ENCODE peak calls at places on chromosomes 11 and 22, in nine cellular contexts. U is neuronal stem cell; Z is mucosa of descending colon; S is CD4-positive, CD25-positive, alpha-beta regulatory T cell; Q is tibial nerve; K is mammary epithelial cell; P is hepatocyte; F is transverse colon; J is Caco-2. Y is an unnamed sample. For H3K36me3, the result is how much of the 10 kb centered on the place peaks cover.

GRCh38 chr22:40479887-40480538 is 109.6 kb downstream of the SGSM3 start:
- DNase-seq in U (no peak), Z (no peak), S (no peak), Q (no peak), K (peak), P (no peak), F (no peak), J (no peak), Y (no peak)

GRCh38 chr11:15258433-15259350 is 144.0 kb downstream of the INSC start:
- DNase-seq in U (no peak), Z (no peak), S (no peak), Q (no peak), K (peak), P (peak), F (no peak), J (no peak), Y (no peak)

GRCh38 chr11:2768471-2769408 is 68.9 kb upstream of the KCNQ1OT1 start:
- DNase-seq in U (no peak), Z (peak), S (no peak), Q (no peak), K (peak), P (peak), F (no peak), J (peak), Y (peak)

GRCh38 chr22:42683599-42684283 is 34.5 kb upstream of the CYB5R3 start:
- DNase-seq in U (no peak), Z (no peak), S (no peak), Q (no peak), K (no peak), P (peak), F (peak), J (no peak), Y (peak)

GRCh38 chr11:35077709-35078695 is 61.0 kb upstream of the CD44 start:
- DNase-seq in U (no peak), Z (no peak), S (peak), Q (no peak), K (peak), P (no peak), F (no peak), J (no peak), Y (peak)

GRCh38 chr22:48719978-48720661 is 1107.6 kb downstream of the BRD1 start:
- DNase-seq in U (no peak), Z (peak), S (no peak), Q (no peak), K (no peak), P (no peak), F (no peak), J (peak), Y (no peak)

GRCh38 chr11:86069408-86070086 is 663 bp upstream of the PICALM start:
- DNase-seq in U (no peak), Z (no peak), S (no peak), Q (peak), K (peak), P (peak), F (peak), J (peak), Y (peak)

GRCh38 chr11:43393765-43394355 is 35.1 kb downstream of the TTC17 start:
- DNase-seq in U (no peak), Z (no peak), S (no peak), Q (no peak), K (no peak), P (no peak), F (no peak), J (no peak), Y (peak)

GRCh38 chr11:31397239-31397834 is 27.7 kb downstream of the DNAJC24 start:
- DNase-seq in U (no peak), Z (no peak), S (no peak), Q (no peak), K (peak), P (peak), F (no peak), J (no peak), Y (no peak)

GRCh38 chr22:22786301-22787115 is 101.1 kb upstream of the IGLL5 start:
- DNase-seq in U (no peak), Z (no peak), S (no peak), Q (no peak), K (no peak), P (peak), F (no peak), J (peak), Y (no peak)

GRCh38 chr11:22337571-22338464 is at the start of gene SLC17A6:
- DNase-seq in U (peak), Z (no peak), S (no peak), Q (no peak), K (peak), P (peak), F (no peak), J (no peak), Y (peak)

GRCh38 chr11:66493124-66493523 is 12.9 kb downstream of the DPP3 start:
- DNase-seq in U (no peak), Z (no peak), S (no peak), Q (no peak), K (no peak), P (no peak), F (no peak), J (no peak), Y (no peak)

GRCh38 chr11:66488957-66489356 is 8.7 kb downstream of the DPP3 start:
- DNase-seq in U (no peak), Z (no peak), S (no peak), Q (no peak), K (no peak), P (no peak), F (no peak), J (no peak), Y (no peak)

GRCh38 chr11:66491315-66491935 is 11.2 kb downstream of the DPP3 start:
- DNase-seq in U (no peak), Z (no peak), S (no peak), Q (no peak), K (no peak), P (no peak), F (no peak), J (no peak), Y (no peak)

GRCh38 chr11:66492161-66492865 is 12.1 kb downstream of the DPP3 start:
- DNase-seq in U (no peak), Z (no peak), S (no peak), Q (no peak), K (no peak), P (no peak), F (no peak), J (no peak), Y (no peak)

DNA sequence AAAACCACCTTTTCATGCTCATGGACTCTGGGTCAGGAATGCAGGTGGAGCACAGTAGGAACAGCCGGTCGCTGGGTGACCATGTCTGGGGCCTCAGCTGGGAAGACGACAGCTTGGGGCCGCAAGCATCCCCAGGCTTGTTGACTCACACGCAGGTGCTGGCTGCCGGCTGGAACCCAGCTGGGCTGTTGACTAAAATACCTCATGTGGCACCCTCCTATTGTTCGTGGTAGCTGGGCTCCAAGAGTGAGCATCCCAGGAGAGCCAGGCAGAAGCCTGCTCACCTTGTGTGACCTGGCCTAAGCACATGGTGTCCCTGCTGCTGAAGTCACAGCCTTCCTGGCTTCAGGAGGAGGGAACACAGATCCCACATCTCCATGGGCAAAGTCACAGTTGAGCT is 9.4 kb downstream of the DPP3 start:
- DNase-seq in U (no peak), Z (no peak), S (no peak), Q (no peak), K (no peak), P (no peak), F (no peak), J (no peak), Y (no peak)
- H3K36me3 ChIP-seq in U (half or more), Z (under half), S (half or more), Q (half or more), K (under half), P (under half), F (under half), J (under half), Y (under half)

GRCh38 chr11:27141576-27141975 is 101.0 kb downstream of the BBOX1 start:
- DNase-seq in U (no peak), Z (no peak), S (no peak), Q (no peak), K (no peak), P (no peak), F (no peak), J (no peak), Y (no peak)
- H3K4me3 ChIP-seq in U (no peak), Z (no peak), S (no peak), Q (no peak), K (no peak), P (no peak), F (no peak), J (no peak), Y (no peak)

DNA sequence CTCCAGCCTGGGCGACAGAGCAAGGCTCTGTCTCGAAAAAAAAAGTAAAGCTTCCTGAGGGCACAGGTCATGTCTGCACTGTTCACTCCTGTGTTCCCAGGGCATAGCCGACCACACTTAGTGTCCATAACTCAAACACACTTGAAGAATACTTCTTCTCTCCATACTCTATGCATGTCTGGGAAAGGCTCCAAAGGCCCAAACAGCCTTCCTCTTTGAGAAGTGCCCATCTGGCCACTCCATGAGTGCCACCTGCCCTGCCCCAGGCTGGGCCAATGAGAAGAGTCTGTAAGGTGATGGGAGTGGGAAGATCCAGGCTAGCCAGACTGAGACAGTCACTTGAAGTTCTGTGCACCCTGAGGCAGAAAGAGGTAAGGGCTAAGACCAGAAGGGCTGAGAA is 24.7 kb downstream of the DGCR2 start:
- DNase-seq in U (no peak), Z (no peak), S (no peak), Q (no peak), K (no peak), P (no peak), F (no peak), J (no peak), Y (no peak)
- H3K36me3 ChIP-seq in U (under half), Z (under half), S (under half), Q (under half), K (under half), P (under half), F (under half), J (under half), Y (under half)

DNA sequence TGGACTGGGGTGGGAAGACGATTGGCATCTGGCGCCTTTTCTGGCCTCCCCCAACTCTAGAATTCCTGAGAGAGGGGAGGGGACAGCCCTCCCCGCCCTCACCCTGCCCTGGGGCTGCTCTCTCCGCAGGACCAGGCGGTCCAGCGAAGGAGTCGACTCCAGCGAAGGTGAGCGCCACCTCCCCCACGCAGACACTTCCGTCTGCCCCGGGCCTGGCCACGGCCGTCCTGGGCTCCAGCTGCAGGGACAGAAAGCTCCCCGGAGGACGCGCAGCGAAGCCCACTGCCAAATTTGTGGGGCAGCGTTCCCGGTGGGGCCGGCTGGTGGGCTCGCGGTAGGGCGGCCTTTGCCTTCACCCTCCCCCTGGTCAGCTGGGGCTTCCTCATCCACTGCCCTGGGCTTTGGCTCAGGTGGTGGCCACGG is 670 bp downstream of the SSH3 start:
- DNase-seq in U (no peak), Z (peak), S (peak), Q (no peak), K (peak), P (peak), F (peak), J (peak), Y (no peak)
- H3K4me3 ChIP-seq in U (no peak), Z (peak), S (no peak), Q (peak), K (peak), P (peak), F (peak), J (peak), Y (peak)

DNA sequence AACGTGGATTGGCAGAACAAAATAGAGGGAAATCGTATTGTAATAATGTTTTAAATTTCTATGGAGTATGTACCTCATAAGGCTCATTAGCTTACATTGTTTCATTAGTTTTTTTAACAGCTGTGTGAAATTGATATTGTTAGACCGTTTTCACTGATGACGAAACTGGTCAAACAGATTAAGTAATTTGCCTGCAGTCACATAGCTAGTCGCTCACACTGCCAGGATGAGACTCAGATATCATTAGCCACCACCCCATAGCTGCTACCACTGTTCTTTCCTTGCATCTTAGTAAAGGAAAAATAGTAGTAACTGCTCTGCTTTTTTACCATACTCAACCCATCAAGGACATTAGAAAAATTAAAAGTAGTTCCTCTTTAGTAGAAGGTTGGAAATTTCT is 64.0 kb downstream of the DKK3 start:
- DNase-seq in U (no peak), Z (no peak), S (no peak), Q (no peak), K (no peak), P (no peak), F (no peak), J (no peak), Y (no peak)
- H3K36me3 ChIP-seq in U (half or more), Z (under half), S (half or more), Q (half or more), K (under half), P (under half), F (under half), J (under half), Y (half or more)

GRCh38 chr11:119092880-119093665 is 8.4 kb downstream of the HMBS start:
- DNase-seq in U (no peak), Z (no peak), S (no peak), Q (no peak), K (no peak), P (no peak), F (no peak), J (no peak), Y (peak)
- H3K4me3 ChIP-seq in U (peak), Z (no peak), S (peak), Q (no peak), K (peak), P (peak), F (no peak), J (peak), Y (peak)

GRCh38 chr22:37923927-37924326 is 17.8 kb downstream of the MICALL1 start:
- DNase-seq in U (no peak), Z (no peak), S (no peak), Q (no peak), K (no peak), P (no peak), F (no peak), J (no peak), Y (no peak)

GRCh38 chr22:37918580-37919274 is 12.6 kb downstream of the MICALL1 start:
- DNase-seq in U (no peak), Z (no peak), S (no peak), Q (no peak), K (no peak), P (no peak), F (no peak), J (no peak), Y (no peak)

GRCh38 chr22:37922177-37922576 is 16.1 kb downstream of the MICALL1 start:
- DNase-seq in U (no peak), Z (no peak), S (no peak), Q (no peak), K (no peak), P (no peak), F (no peak), J (no peak), Y (no peak)

GRCh38 chr22:37918149-37918548 is 12.1 kb downstream of the MICALL1 start:
- DNase-seq in U (no peak), Z (no peak), S (no peak), Q (no peak), K (no peak), P (no peak), F (no peak), J (no peak), Y (no peak)

DNA sequence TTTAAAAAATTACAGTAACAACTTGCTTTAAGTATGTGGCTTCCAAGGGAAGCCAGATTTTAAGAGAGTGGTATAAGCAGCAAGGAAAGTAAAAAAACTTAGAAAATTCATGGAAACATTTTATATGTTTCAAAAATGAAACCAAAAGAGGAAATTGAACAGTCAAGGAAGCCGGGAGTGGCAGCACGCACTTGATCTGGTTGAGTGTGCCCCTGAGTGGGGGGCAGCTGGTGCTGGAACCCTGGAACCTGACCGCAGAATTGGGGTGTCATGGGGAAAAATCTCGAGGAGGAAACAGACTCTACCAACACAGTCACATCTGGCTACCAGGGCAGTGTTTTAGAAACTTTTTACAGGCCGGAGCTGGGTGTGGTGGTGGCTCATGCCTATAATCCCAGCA is 14.0 kb downstream of the MICALL1 start:
- DNase-seq in U (no peak), Z (no peak), S (no peak), Q (no peak), K (no peak), P (no peak), F (no peak), J (no peak), Y (no peak)
- H3K36me3 ChIP-seq in U (half or more), Z (under half), S (under half), Q (half or more), K (half or more), P (under half), F (under half), J (under half), Y (under half)

GRCh38 chr22:50260434-50260800 is 1.1 kb downstream of the MAPK12 start:
- DNase-seq in U (no peak), Z (no peak), S (no peak), Q (no peak), K (no peak), P (no peak), F (no peak), J (no peak), Y (peak)
- H3K4me3 ChIP-seq in U (peak), Z (no peak), S (no peak), Q (peak), K (peak), P (peak), F (no peak), J (peak), Y (peak)

GRCh38 chr11:75272391-75272790 is 31.8 kb downstream of the TPBGL start:
- DNase-seq in U (no peak), Z (no peak), S (no peak), Q (no peak), K (no peak), P (no peak), F (peak), J (no peak), Y (no peak)

GRCh38 chr11:75270896-75271415 is 30.4 kb downstream of the TPBGL start:
- DNase-seq in U (no peak), Z (peak), S (no peak), Q (no peak), K (no peak), P (no peak), F (peak), J (peak), Y (no peak)

GRCh38 chr11:75273331-75273988 is 32.9 kb downstream of the TPBGL start:
- DNase-seq in U (no peak), Z (no peak), S (no peak), Q (no peak), K (no peak), P (no peak), F (no peak), J (peak), Y (no peak)

GRCh38 chr11:75272821-75273301 is 32.3 kb downstream of the TPBGL start:
- DNase-seq in U (no peak), Z (no peak), S (no peak), Q (no peak), K (no peak), P (no peak), F (no peak), J (peak), Y (no peak)

DNA sequence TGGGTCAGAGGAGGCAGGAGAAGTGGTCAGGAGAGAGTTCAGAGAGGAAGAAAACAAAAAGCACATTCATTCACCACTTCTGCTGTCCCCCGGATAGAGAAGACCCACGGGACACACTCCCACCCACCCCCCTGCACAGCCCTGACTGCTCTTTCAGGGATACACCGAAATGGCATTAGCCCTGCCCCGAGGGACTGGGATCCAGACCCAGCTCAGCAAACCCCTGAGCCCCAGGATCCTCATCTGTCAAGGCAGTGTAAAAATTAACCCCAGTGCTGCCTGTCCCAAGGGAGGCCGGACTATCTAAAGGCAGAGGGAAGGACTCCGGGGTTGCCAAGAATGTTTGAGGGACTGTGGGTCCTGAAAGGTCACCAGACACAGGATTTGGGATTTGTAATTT is 31.2 kb downstream of the TPBGL start:
- DNase-seq in U (no peak), Z (peak), S (no peak), Q (no peak), K (no peak), P (no peak), F (peak), J (peak), Y (no peak)
- H3K36me3 ChIP-seq in U (under half), Z (under half), S (under half), Q (under half), K (under half), P (under half), F (under half), J (under half), Y (under half)

GRCh38 chr11:116786966-116787365 is 857 bp downstream of the ZPR1 start:
- DNase-seq in U (no peak), Z (no peak), S (no peak), Q (no peak), K (no peak), P (no peak), F (no peak), J (no peak), Y (no peak)

GRCh38 chr11:116787436-116787785 is 412 bp downstream of the ZPR1 start:
- DNase-seq in U (no peak), Z (no peak), S (no peak), Q (no peak), K (no peak), P (no peak), F (no peak), J (no peak), Y (no peak)

GRCh38 chr11:116788534-116788933 is 711 bp upstream of the ZPR1 start:
- DNase-seq in U (no peak), Z (no peak), S (no peak), Q (no peak), K (no peak), P (no peak), F (no peak), J (no peak), Y (no peak)

GRCh38 chr11:116787786-116788486 is at the start of gene ZPR1:
- DNase-seq in U (peak), Z (peak), S (peak), Q (peak), K (peak), P (peak), F (peak), J (peak), Y (peak)

GRCh38 chr11:116786360-116786759 is 1.5 kb downstream of the ZPR1 start:
- DNase-seq in U (no peak), Z (no peak), S (no peak), Q (no peak), K (no peak), P (no peak), F (no peak), J (no peak), Y (no peak)
- H3K4me3 ChIP-seq in U (peak), Z (no peak), S (peak), Q (no peak), K (peak), P (no peak), F (no peak), J (no peak), Y (peak)